ENCODE peak calls at places on chromosomes 2 and 18, in seven cellular contexts. C, I, L, Y, P, V and H are unnamed samples.

GRCh38 chr2:54657664-54658083 is 65.8 kb upstream of the EML6 start:
- DNase-seq in C (no peak), I (peak), L (no peak), Y (peak), P (no peak), V (no peak), H (peak)

GRCh38 chr18:63823516-63824219 is 48.5 kb downstream of the SERPINB7 start:
- DNase-seq in C (no peak), I (peak), L (no peak), Y (peak), P (no peak), V (no peak), H (no peak)

GRCh38 chr18:23353459-23353858 is 99.6 kb upstream of the RIOK3 start:
- DNase-seq in C (no peak), I (no peak), L (no peak), Y (no peak), P (no peak), V (no peak), H (no peak)

GRCh38 chr18:77089796-77090285 is 42.7 kb downstream of the MBP start:
- DNase-seq in C (no peak), I (no peak), L (no peak), Y (no peak), P (no peak), V (no peak), H (no peak)

GRCh38 chr2:44093970-44094369 is 74.7 kb upstream of the PPM1B start:
- DNase-seq in C (no peak), I (no peak), L (no peak), Y (no peak), P (no peak), V (no peak), H (no peak)

GRCh38 chr18:36471393-36471792 is 173.9 kb downstream of the FHOD3 start:
- DNase-seq in C (no peak), I (no peak), L (no peak), Y (no peak), P (no peak), V (no peak), H (no peak)

GRCh38 chr2:52933878-52934277 is 833.7 kb upstream of the CHAC2 start:
- DNase-seq in C (no peak), I (no peak), L (no peak), Y (no peak), P (no peak), V (no peak), H (no peak)

GRCh38 chr2:113818382-113818951 is 62.0 kb upstream of the SLC35F5 start:
- DNase-seq in C (peak), I (no peak), L (peak), Y (peak), P (no peak), V (peak), H (no peak)

GRCh38 chr2:152635635-152636298 is 81.5 kb downstream of the PRPF40A start:
- DNase-seq in C (no peak), I (peak), L (no peak), Y (peak), P (peak), V (no peak), H (peak)

GRCh38 chr2:38106420-38107182 is 30.6 kb upstream of the CYP1B1 start:
- DNase-seq in C (peak), I (no peak), L (peak), Y (no peak), P (no peak), V (no peak), H (no peak)

GRCh38 chr2:106085441-106085911 is 108.6 kb downstream of the UXS1 start:
- DNase-seq in C (no peak), I (no peak), L (no peak), Y (peak), P (no peak), V (no peak), H (no peak)

GRCh38 chr2:186862869-186863709 is 14.1 kb upstream of the ZSWIM2 start:
- DNase-seq in C (no peak), I (no peak), L (peak), Y (no peak), P (no peak), V (no peak), H (no peak)

GRCh38 chr2:213627054-213627710 is 342.9 kb downstream of the SPAG16 start:
- DNase-seq in C (no peak), I (no peak), L (no peak), Y (no peak), P (no peak), V (no peak), H (no peak)

GRCh38 chr18:21242141-21243040 is at the start of gene GREB1L:
- DNase-seq in C (no peak), I (peak), L (no peak), Y (peak), P (no peak), V (peak), H (peak)

GRCh38 chr2:120969613-120970355 is 234.1 kb downstream of the GLI2 start:
- DNase-seq in C (no peak), I (no peak), L (no peak), Y (no peak), P (no peak), V (no peak), H (no peak)

GRCh38 chr2:64943387-64944150 is 45.6 kb upstream of the SLC1A4 start:
- DNase-seq in C (peak), I (peak), L (peak), Y (no peak), P (no peak), V (no peak), H (no peak)

GRCh38 chr2:232485757-232486557 is 1.7 kb downstream of the ECEL1 start:
- DNase-seq in C (no peak), I (no peak), L (no peak), Y (no peak), P (no peak), V (no peak), H (no peak)

GRCh38 chr2:193929131-193929530 is 1727.9 kb upstream of the SLC39A10 start:
- DNase-seq in C (no peak), I (no peak), L (no peak), Y (no peak), P (no peak), V (no peak), H (no peak)

GRCh38 chr2:23900927-23901322 is 26.0 kb downstream of the ATAD2B start:
- DNase-seq in C (peak), I (no peak), L (peak), Y (no peak), P (no peak), V (no peak), H (no peak)

GRCh38 chr2:188976545-188977268 is 2.5 kb downstream of the COL3A1 start:
- DNase-seq in C (no peak), I (no peak), L (no peak), Y (no peak), P (no peak), V (no peak), H (no peak)

GRCh38 chr2:84906108-84906899 is 848 bp downstream of the TMSB10 start:
- DNase-seq in C (no peak), I (peak), L (no peak), Y (peak), P (peak), V (no peak), H (peak)

GRCh38 chr2:239947361-239948045 is 77.6 kb downstream of the NDUFA10 start:
- DNase-seq in C (no peak), I (peak), L (no peak), Y (no peak), P (no peak), V (no peak), H (no peak)

GRCh38 chr2:240919786-240920782 is 13.9 kb downstream of the CROCC2 start:
- DNase-seq in C (no peak), I (peak), L (no peak), Y (peak), P (no peak), V (no peak), H (peak)

GRCh38 chr2:238995634-238996033 is 147.7 kb downstream of the TWIST2 start:
- DNase-seq in C (no peak), I (no peak), L (no peak), Y (no peak), P (no peak), V (no peak), H (no peak)

GRCh38 chr2:196170202-196170680 is 1.1 kb downstream of the STK17B start:
- DNase-seq in C (no peak), I (peak), L (no peak), Y (peak), P (peak), V (peak), H (no peak)

GRCh38 chr2:1854747-1855146 is 110.4 kb upstream of the PXDN start:
- DNase-seq in C (no peak), I (peak), L (no peak), Y (no peak), P (peak), V (peak), H (peak)

GRCh38 chr2:73983322-73984202 is 1.1 kb upstream of the TET3 start:
- DNase-seq in C (no peak), I (no peak), L (no peak), Y (peak), P (no peak), V (peak), H (no peak)

GRCh38 chr18:56108486-56109367 is 520.7 kb upstream of the TCF4 start:
- DNase-seq in C (no peak), I (no peak), L (no peak), Y (no peak), P (no peak), V (no peak), H (no peak)

GRCh38 chr18:47746615-47747014 is 183.8 kb downstream of the SMAD2 start:
- DNase-seq in C (no peak), I (no peak), L (no peak), Y (no peak), P (no peak), V (no peak), H (no peak)

GRCh38 chr2:183162362-183162761 is 38.1 kb downstream of the NUP35 start:
- DNase-seq in C (no peak), I (no peak), L (no peak), Y (no peak), P (no peak), V (no peak), H (no peak)

GRCh38 chr2:237486819-237487448 is at the start of gene MLPH:
- DNase-seq in C (no peak), I (no peak), L (no peak), Y (no peak), P (no peak), V (no peak), H (no peak)

GRCh38 chr2:147888665-147889064 is 43.8 kb downstream of the ACVR2A start:
- DNase-seq in C (no peak), I (no peak), L (no peak), Y (no peak), P (no peak), V (no peak), H (no peak)

GRCh38 chr2:149029312-149029965 is 9.1 kb upstream of the LYPD6B start:
- DNase-seq in C (no peak), I (no peak), L (no peak), Y (no peak), P (no peak), V (no peak), H (no peak)